ENCODE peak calls at places on chromosomes 2 and 18, in five cellular contexts. N, J, W, P and Z are unnamed samples. For H3K36me3 and H3K27me3, the result is how much of the 10 kb centered on the place peaks cover.

GRCh38 chr2:20371656-20372055 is 21.0 kb upstream of the PUM2 start:
- DNase-seq in W (no peak), P (no peak), N (no peak), J (no peak), Z (no peak)

GRCh38 chr2:159010340-159010739 is 41.9 kb downstream of the TANC1 start:
- DNase-seq in W (no peak), N (no peak), J (no peak), P (no peak), Z (no peak)

GRCh38 chr2:39153312-39153711 is 32.5 kb upstream of the SOS1 start:
- DNase-seq in J (no peak), N (no peak), W (no peak), P (no peak), Z (no peak)

GRCh38 chr2:150230004-150230403 is 257.5 kb downstream of the RND3 start:
- DNase-seq in W (no peak), J (no peak), P (no peak), N (no peak), Z (no peak)

GRCh38 chr2:44948565-44949328 is 7.2 kb downstream of the SIX3 start:
- DNase-seq in J (no peak), P (no peak), W (no peak), N (no peak), Z (no peak)

GRCh38 chr2:15225131-15225530 is 336.0 kb downstream of the NBAS start:
- DNase-seq in N (no peak), J (no peak), P (no peak), W (no peak), Z (no peak)

GRCh38 chr2:160918909-160919503 is 241.2 kb upstream of the TANK start:
- DNase-seq in N (peak), W (peak), J (no peak), P (no peak), Z (peak)

GRCh38 chr18:63730788-63731187 is 28.0 kb downstream of the SERPINB11 start:
- DNase-seq in P (no peak), J (no peak), W (no peak), N (no peak), Z (no peak)

GRCh38 chr2:195595825-195596224 is 61.2 kb upstream of the SLC39A10 start:
- DNase-seq in N (no peak), J (no peak), W (no peak), P (no peak), Z (no peak)

GRCh38 chr2:219531639-219532377 is 11.8 kb downstream of the CHPF start:
- DNase-seq in J (no peak), N (no peak), W (no peak), P (no peak), Z (no peak)

GRCh38 chr2:71503827-71504226 is 50.5 kb downstream of the DYSF start:
- DNase-seq in W (peak), N (no peak), P (no peak), J (no peak), Z (no peak)

GRCh38 chr18:50466634-50467033 is 91.8 kb downstream of the SKA1 start:
- DNase-seq in J (no peak), N (no peak), W (no peak), P (no peak), Z (no peak)

GRCh38 chr2:118431188-118431562 is 342.9 kb downstream of the INSIG2 start:
- DNase-seq in J (no peak), W (no peak), N (no peak), P (no peak), Z (peak)

DNA sequence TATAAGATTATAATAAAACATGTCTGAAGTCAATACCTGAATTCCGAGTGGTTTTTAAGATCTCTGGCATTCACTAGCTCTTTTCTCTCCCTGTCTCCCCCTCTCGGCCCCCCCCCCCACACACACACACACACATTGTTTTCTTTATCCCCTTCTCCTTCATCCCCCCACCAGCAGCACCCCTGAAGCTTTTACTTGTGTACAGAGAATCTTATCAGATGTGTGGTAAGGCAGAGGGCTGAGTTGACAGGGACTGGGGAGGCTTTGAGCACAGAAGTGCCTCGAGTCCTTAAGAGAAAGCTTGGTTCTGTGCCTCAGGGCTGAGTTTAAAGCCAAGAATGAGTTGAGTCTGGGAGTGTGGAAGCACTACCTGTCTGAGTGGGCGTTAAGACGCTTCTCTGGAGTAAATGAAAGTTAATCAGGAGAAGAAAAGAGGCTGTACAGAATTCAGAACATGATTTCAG is 2.6 kb downstream of the ID2 start:
- DNase-seq in P (no peak), N (no peak), J (no peak), W (no peak), Z (peak)
- H3K4me3 ChIP-seq in P (peak), N (peak), J (peak), W (peak), Z (peak)

DNA sequence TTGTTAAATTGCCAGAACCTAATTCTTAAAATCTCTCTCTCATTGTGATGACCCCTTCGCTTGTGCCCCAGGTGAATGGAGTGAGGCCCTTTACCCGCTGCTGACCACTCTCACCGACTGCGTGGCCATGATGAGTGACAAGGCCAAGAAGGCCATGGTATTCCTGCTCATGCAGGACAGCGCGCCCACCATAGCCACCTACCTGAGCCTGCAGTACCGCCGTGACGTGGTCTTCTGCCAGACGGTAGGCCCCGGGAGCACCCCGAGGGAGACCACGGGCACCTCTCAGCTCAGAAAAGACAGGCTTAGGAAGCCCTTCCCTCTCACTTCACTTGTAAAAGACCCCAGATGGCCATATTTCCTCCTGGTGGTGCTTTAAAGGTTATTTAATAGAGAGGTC is 44.9 kb downstream of the COA5 start:
- DNase-seq in N (no peak), W (no peak), J (no peak), P (no peak), Z (no peak)
- H3K36me3 ChIP-seq in N (half or more), W (under half), J (under half), P (under half), Z (under half)

GRCh38 chr18:56861244-56861643 is 210.1 kb downstream of the WDR7 start:
- DNase-seq in P (no peak), W (no peak), N (no peak), J (no peak), Z (peak)
- H3K27me3 ChIP-seq in P (under half), W (under half), N (under half), J (under half), Z (under half)

DNA sequence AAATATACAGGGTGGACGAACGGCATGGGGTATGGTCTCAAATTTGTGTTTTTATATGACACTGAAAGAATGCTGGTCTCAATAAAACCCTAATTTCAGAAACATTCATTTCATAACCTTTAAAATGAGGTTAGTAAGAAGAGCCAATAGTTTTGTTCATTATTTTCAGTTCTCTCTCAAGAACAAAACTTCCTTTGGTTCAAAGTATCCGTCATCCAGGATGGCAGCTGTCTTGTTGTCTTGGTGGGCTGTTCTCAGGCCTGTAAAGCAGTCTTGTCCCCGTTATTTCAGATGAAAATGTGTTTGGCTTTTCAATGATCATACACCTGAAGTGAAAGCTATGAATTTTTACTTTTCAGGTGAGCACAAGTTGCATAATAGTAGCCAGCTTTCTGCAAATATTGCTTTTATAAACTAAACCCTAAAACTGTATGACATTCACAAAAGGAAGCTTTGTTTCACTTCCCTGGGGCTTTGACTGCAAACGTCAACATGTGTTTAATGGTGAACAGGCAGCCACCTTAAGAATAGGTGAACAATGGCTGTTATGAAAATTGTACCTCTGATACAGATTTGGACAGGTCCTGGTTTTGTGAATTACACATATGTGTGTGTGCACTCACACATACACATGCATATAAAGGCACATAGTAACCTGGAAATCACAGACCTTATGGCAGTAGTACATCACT is 2.6 kb downstream of the IL18RAP start:
- DNase-seq in W (no peak), J (no peak), N (no peak), P (no peak), Z (no peak)
- H3K4me3 ChIP-seq in W (no peak), J (no peak), N (no peak), P (no peak), Z (no peak)

GRCh38 chr2:168037772-168038171 is 209.6 kb downstream of the STK39 start:
- DNase-seq in J (no peak), N (no peak), P (no peak), W (no peak), Z (no peak)
- H3K36me3 ChIP-seq in J (under half), N (under half), P (under half), W (under half), Z (under half)